ENCODE peak calls at places on chromosomes 2 and 18, in six cellular contexts. One of them, this sample, is unnamed.
A peak's percentile ranks its signal among the peaks of the same experiment; 100 is the strongest.

GRCh38 chr2:233428438-233428837 is 74.1 kb downstream of the DGKD start:
- DNase-seq in Peyer's patch: no peak
- DNase-seq in body of pancreas: no peak
- DNase-seq in left ventricle myocardium inferior: no peak
- DNase-seq in bronchial epithelial cell: no peak
- DNase-seq in DND-41: no peak
- DNase-seq in this sample: no peak

GRCh38 chr2:12417811-12418210 is 298.9 kb upstream of the TRIB2 start:
- DNase-seq in Peyer's patch: no peak
- DNase-seq in body of pancreas: no peak
- DNase-seq in left ventricle myocardium inferior: no peak
- DNase-seq in bronchial epithelial cell: no peak
- DNase-seq in DND-41: no peak
- DNase-seq in this sample: peak; percentile 40

GRCh38 chr2:144198116-144198515 is 321.8 kb downstream of the ZEB2 start:
- DNase-seq in Peyer's patch: no peak
- DNase-seq in body of pancreas: no peak
- DNase-seq in left ventricle myocardium inferior: no peak
- DNase-seq in bronchial epithelial cell: peak; percentile 80
- DNase-seq in DND-41: no peak
- DNase-seq in this sample: peak; percentile 74

GRCh38 chr2:195411219-195411687 is 245.8 kb upstream of the SLC39A10 start:
- DNase-seq in Peyer's patch: no peak
- DNase-seq in body of pancreas: no peak
- DNase-seq in left ventricle myocardium inferior: no peak
- DNase-seq in bronchial epithelial cell: peak; percentile 14
- DNase-seq in DND-41: no peak
- DNase-seq in this sample: no peak

GRCh38 chr2:48347712-48348111 is 182.2 kb upstream of the STON1 start:
- DNase-seq in Peyer's patch: no peak
- DNase-seq in body of pancreas: no peak
- DNase-seq in left ventricle myocardium inferior: no peak
- DNase-seq in bronchial epithelial cell: no peak
- DNase-seq in DND-41: no peak
- DNase-seq in this sample: peak; percentile 36

GRCh38 chr2:43343573-43344304 is 117.3 kb upstream of the ZFP36L2 start:
- DNase-seq in Peyer's patch: no peak
- DNase-seq in body of pancreas: peak; percentile 79
- DNase-seq in left ventricle myocardium inferior: peak; percentile 71
- DNase-seq in bronchial epithelial cell: peak; percentile 70
- DNase-seq in DND-41: no peak
- DNase-seq in this sample: peak; percentile 95

GRCh38 chr2:136527560-136527959 is 237.8 kb upstream of the THSD7B start:
- DNase-seq in Peyer's patch: no peak
- DNase-seq in body of pancreas: no peak
- DNase-seq in left ventricle myocardium inferior: no peak
- DNase-seq in bronchial epithelial cell: peak; percentile 2
- DNase-seq in DND-41: peak; percentile 53
- DNase-seq in this sample: peak; percentile 11

GRCh38 chr2:68737717-68738116 is 3.1 kb downstream of the ARHGAP25 start:
- DNase-seq in Peyer's patch: no peak
- DNase-seq in body of pancreas: no peak
- DNase-seq in left ventricle myocardium inferior: no peak
- DNase-seq in bronchial epithelial cell: no peak
- DNase-seq in DND-41: peak; percentile 77
- DNase-seq in this sample: peak; percentile 38

GRCh38 chr18:53457068-53457467 is 767.4 kb downstream of the MBD2 start:
- DNase-seq in Peyer's patch: no peak
- DNase-seq in body of pancreas: no peak
- DNase-seq in left ventricle myocardium inferior: no peak
- DNase-seq in bronchial epithelial cell: no peak
- DNase-seq in DND-41: no peak
- DNase-seq in this sample: peak; percentile 7

GRCh38 chr2:45851111-45851510 is 199.6 kb downstream of the PRKCE start:
- DNase-seq in Peyer's patch: no peak
- DNase-seq in body of pancreas: no peak
- DNase-seq in left ventricle myocardium inferior: no peak
- DNase-seq in bronchial epithelial cell: peak; percentile 50
- DNase-seq in DND-41: no peak
- DNase-seq in this sample: no peak

GRCh38 chr2:25207078-25207545 is 38.7 kb upstream of the POMC start:
- DNase-seq in Peyer's patch: no peak
- DNase-seq in body of pancreas: no peak
- DNase-seq in left ventricle myocardium inferior: no peak
- DNase-seq in bronchial epithelial cell: no peak
- DNase-seq in DND-41: peak; percentile 43
- DNase-seq in this sample: no peak

GRCh38 chr2:171206422-171207115 is 45.9 kb upstream of the TLK1 start:
- DNase-seq in Peyer's patch: no peak
- DNase-seq in body of pancreas: no peak
- DNase-seq in left ventricle myocardium inferior: no peak
- DNase-seq in bronchial epithelial cell: no peak
- DNase-seq in DND-41: no peak
- DNase-seq in this sample: no peak

GRCh38 chr2:148020036-148020357 is 540 bp downstream of the ORC4 start:
- DNase-seq in Peyer's patch: no peak
- DNase-seq in body of pancreas: no peak
- DNase-seq in left ventricle myocardium inferior: no peak
- DNase-seq in bronchial epithelial cell: no peak
- DNase-seq in DND-41: no peak
- DNase-seq in this sample: no peak
- TF ChIP-seq CTCF in Peyer's patch: no peak
- TF ChIP-seq CTCF in body of pancreas: no peak
- TF ChIP-seq CTCF in left ventricle myocardium inferior: no peak
- TF ChIP-seq CTCF in bronchial epithelial cell: no peak
- TF ChIP-seq CTCF in DND-41: no peak
- TF ChIP-seq CTCF in this sample: no peak

GRCh38 chr2:181586569-181587076 is 70.3 kb downstream of the CERKL start:
- DNase-seq in Peyer's patch: no peak
- DNase-seq in body of pancreas: peak; percentile 27
- DNase-seq in left ventricle myocardium inferior: no peak
- DNase-seq in bronchial epithelial cell: peak; percentile 76
- DNase-seq in DND-41: peak; percentile 50
- DNase-seq in this sample: no peak
- H3K4me3 ChIP-seq in Peyer's patch: no peak overlapping the region
- H3K4me3 ChIP-seq in body of pancreas: no peak overlapping the region
- H3K4me3 ChIP-seq in left ventricle myocardium inferior: no peak overlapping the region
- H3K4me3 ChIP-seq in bronchial epithelial cell: no peak overlapping the region
- H3K4me3 ChIP-seq in DND-41: no peak overlapping the region
- H3K4me3 ChIP-seq in this sample: no peak overlapping the region

GRCh38 chr2:159516241-159516758 is 100.0 kb downstream of the BAZ2B start:
- DNase-seq in Peyer's patch: no peak
- DNase-seq in body of pancreas: peak; percentile 27
- DNase-seq in left ventricle myocardium inferior: no peak
- DNase-seq in bronchial epithelial cell: peak; percentile 93
- DNase-seq in DND-41: peak; percentile 10
- DNase-seq in this sample: peak; percentile 55
- TF ChIP-seq CTCF in Peyer's patch: peak; percentile 35
- TF ChIP-seq CTCF in body of pancreas: no peak
- TF ChIP-seq CTCF in left ventricle myocardium inferior: no peak
- TF ChIP-seq CTCF in bronchial epithelial cell: no peak
- TF ChIP-seq CTCF in DND-41: peak; percentile 36
- TF ChIP-seq CTCF in this sample: no peak

GRCh38 chr18:35040988-35041751 is at the start of gene MAPRE2:
- DNase-seq in Peyer's patch: peak; percentile 98
- DNase-seq in body of pancreas: peak; percentile 99
- DNase-seq in left ventricle myocardium inferior: peak; percentile 99
- DNase-seq in bronchial epithelial cell: peak; percentile 84
- DNase-seq in DND-41: peak; percentile 99
- DNase-seq in this sample: peak; percentile 98

GRCh38 chr18:35042389-35043066 is 1.3 kb downstream of the MAPRE2 start:
- DNase-seq in Peyer's patch: no peak
- DNase-seq in body of pancreas: no peak
- DNase-seq in left ventricle myocardium inferior: no peak
- DNase-seq in bronchial epithelial cell: peak; percentile 10
- DNase-seq in DND-41: no peak
- DNase-seq in this sample: peak; percentile 44

GRCh38 chr18:35045121-35045520 is 3.9 kb downstream of the MAPRE2 start:
- DNase-seq in Peyer's patch: no peak
- DNase-seq in body of pancreas: no peak
- DNase-seq in left ventricle myocardium inferior: no peak
- DNase-seq in bronchial epithelial cell: no peak
- DNase-seq in DND-41: no peak
- DNase-seq in this sample: peak; percentile 48

GRCh38 chr18:35041752-35042379 is 653 bp downstream of the MAPRE2 start:
- DNase-seq in Peyer's patch: no peak
- DNase-seq in body of pancreas: no peak
- DNase-seq in left ventricle myocardium inferior: no peak
- DNase-seq in bronchial epithelial cell: peak; percentile 15
- DNase-seq in DND-41: no peak
- DNase-seq in this sample: no peak

GRCh38 chr18:35043207-35043606 is 2.0 kb downstream of the MAPRE2 start:
- DNase-seq in Peyer's patch: no peak
- DNase-seq in body of pancreas: no peak
- DNase-seq in left ventricle myocardium inferior: no peak
- DNase-seq in bronchial epithelial cell: no peak
- DNase-seq in DND-41: no peak
- DNase-seq in this sample: no peak
- H3K4me3 ChIP-seq in Peyer's patch: no peak overlapping the region
- H3K4me3 ChIP-seq in body of pancreas: no peak overlapping the region
- H3K4me3 ChIP-seq in left ventricle myocardium inferior: peak overlapping the region; percentile 89
- H3K4me3 ChIP-seq in bronchial epithelial cell: no peak overlapping the region
- H3K4me3 ChIP-seq in DND-41: peak overlapping the region; percentile 81
- H3K4me3 ChIP-seq in this sample: no peak overlapping the region

DNA sequence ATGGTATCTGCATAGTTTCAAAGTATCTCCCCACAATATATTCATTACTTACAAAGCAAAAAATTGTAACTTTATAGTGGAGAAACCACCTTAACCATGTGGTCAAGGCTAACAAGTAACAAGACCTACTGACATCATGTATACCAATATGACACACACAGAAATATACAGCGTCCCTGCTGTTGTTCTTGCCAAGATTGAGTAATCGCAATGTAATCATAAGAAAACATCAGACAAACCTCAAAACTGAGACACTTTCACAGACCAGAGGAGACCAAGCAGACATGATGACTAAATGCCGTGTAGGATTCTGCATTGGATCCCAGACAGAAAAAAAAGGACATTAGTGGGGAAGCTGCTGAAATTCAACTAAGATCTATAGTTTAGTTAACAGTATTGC is 123.0 kb downstream of the ACAA2 start:
- DNase-seq in Peyer's patch: no peak
- DNase-seq in body of pancreas: no peak
- DNase-seq in left ventricle myocardium inferior: no peak
- DNase-seq in bronchial epithelial cell: peak; percentile 99
- DNase-seq in DND-41: no peak
- DNase-seq in this sample: peak; percentile 97
- TF ChIP-seq CTCF in Peyer's patch: no peak
- TF ChIP-seq CTCF in body of pancreas: no peak
- TF ChIP-seq CTCF in left ventricle myocardium inferior: no peak
- TF ChIP-seq CTCF in bronchial epithelial cell: no peak
- TF ChIP-seq CTCF in DND-41: no peak
- TF ChIP-seq CTCF in this sample: no peak

DNA sequence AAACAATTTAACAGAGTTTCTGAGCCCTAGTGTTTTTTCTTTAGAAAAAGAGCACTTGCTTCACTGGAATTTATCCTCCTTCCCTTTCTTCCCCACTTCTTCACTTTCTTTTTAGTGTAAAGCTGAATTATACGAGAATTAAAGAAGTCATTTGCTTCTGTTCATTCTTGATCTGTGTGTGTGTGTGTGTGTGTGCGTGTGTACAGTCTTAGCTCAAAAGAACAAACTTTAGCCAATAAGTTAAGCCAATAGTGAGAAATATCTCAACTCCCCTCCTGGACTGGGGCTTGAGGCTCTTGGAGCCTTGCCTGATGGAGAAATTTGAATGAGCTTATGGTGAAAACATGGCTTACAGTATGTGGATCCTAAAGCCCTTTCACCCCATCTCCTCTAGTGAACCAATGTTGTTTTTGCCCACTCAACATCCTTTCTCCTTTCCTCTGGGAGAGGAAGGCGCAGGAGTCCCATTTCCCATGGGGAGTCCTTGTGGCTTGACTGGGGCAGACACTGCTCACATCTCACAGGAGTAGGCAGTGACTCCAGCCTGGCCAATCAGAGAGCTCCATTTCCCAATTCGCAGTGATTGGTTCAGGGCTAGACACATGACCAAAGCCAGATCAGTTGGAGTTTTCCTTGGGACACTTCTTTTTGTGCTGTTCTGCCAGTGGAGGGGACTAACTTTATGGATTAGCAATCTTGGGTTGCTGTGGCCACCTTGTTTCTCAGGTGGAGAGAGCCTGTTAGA is 16.3 kb upstream of the MYO3B start:
- DNase-seq in Peyer's patch: no peak
- DNase-seq in body of pancreas: no peak
- DNase-seq in left ventricle myocardium inferior: no peak
- DNase-seq in bronchial epithelial cell: no peak
- DNase-seq in DND-41: no peak
- DNase-seq in this sample: no peak
- H3K4me3 ChIP-seq in Peyer's patch: no peak overlapping the region
- H3K4me3 ChIP-seq in body of pancreas: no peak overlapping the region
- H3K4me3 ChIP-seq in left ventricle myocardium inferior: no peak overlapping the region
- H3K4me3 ChIP-seq in bronchial epithelial cell: no peak overlapping the region
- H3K4me3 ChIP-seq in DND-41: no peak overlapping the region
- H3K4me3 ChIP-seq in this sample: no peak overlapping the region

DNA sequence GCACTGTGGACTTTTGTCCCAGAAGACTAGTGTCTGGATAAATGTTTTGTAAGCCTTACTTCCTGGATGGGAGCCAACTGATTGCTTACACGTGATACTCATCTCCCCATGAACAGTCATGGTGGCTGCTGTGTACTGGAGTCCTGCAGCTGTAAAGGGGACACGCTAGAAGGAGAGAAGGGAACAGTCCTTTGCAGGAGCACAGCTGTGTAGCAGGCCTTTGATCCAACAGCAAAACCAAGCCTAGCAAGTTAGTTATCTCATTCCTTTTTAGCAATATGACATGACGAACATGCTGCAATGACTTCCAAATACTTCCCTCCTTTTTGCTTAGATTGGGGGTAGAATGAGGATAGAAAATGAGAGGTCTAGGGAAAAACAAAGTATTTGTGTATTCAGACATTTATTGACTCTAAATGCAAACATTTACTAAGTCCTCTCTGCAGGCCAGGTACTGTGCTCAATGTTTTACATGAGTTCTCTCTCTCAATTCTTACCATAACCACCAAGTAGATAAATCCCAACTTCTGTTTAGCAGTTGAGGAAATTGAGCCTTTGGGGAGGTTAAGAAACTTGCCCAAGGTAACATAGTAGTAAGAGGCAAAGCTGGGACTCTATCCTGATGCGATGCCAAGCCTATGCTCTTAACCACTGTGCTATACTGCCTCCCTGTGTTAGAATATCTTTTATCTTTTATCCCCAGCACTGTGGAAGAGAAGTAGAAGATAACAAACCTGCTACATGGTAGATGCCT is 55.4 kb upstream of the CD28 start:
- DNase-seq in Peyer's patch: no peak
- DNase-seq in body of pancreas: peak; percentile 69
- DNase-seq in left ventricle myocardium inferior: no peak
- DNase-seq in bronchial epithelial cell: peak; percentile 73
- DNase-seq in DND-41: peak; percentile 31
- DNase-seq in this sample: peak; percentile 82
- TF ChIP-seq CTCF in Peyer's patch: peak; percentile 77
- TF ChIP-seq CTCF in body of pancreas: peak; percentile 25
- TF ChIP-seq CTCF in left ventricle myocardium inferior: peak; percentile 56
- TF ChIP-seq CTCF in bronchial epithelial cell: peak; percentile 45
- TF ChIP-seq CTCF in DND-41: peak; percentile 61
- TF ChIP-seq CTCF in this sample: peak; percentile 57

GRCh38 chr18:71529708-71530303 is 1014.3 kb downstream of the CBLN2 start:
- DNase-seq in Peyer's patch: no peak
- DNase-seq in body of pancreas: no peak
- DNase-seq in left ventricle myocardium inferior: no peak
- DNase-seq in bronchial epithelial cell: no peak
- DNase-seq in DND-41: no peak
- DNase-seq in this sample: peak; percentile 89
- H3K4me3 ChIP-seq in Peyer's patch: no peak overlapping the region
- H3K4me3 ChIP-seq in body of pancreas: no peak overlapping the region
- H3K4me3 ChIP-seq in left ventricle myocardium inferior: no peak overlapping the region
- H3K4me3 ChIP-seq in bronchial epithelial cell: no peak overlapping the region
- H3K4me3 ChIP-seq in DND-41: no peak overlapping the region
- H3K4me3 ChIP-seq in this sample: no peak overlapping the region